ENCODE peak calls at places on chromosome 14, in eight cellular contexts. V is lung microvascular endothelial cell; S is myocyte; N is substantia nigra; W is astrocyte of the cerebellum; B is fibroblast of the aortic adventitia; G is stimulated activated CD4-positive, alpha-beta T cell treated with anti-CD3 and anti-CD28 coated beads, Interleukin-12 subunit alpha, Interleukin-12 subunit beta, amount 100 ng/mL, for 4 hours; R is iPS-NIHi11. E is an unnamed sample.

GRCh38 chr14:105646175-105646574 is 119.8 kb downstream of the TMEM121 start:
- DNase-seq in N (no peak), G (no peak), R (no peak), W (no peak), B (no peak), V (no peak), S (no peak), E (peak)

GRCh38 chr14:64704743-64705405 is 650 bp downstream of the PLEKHG3 start:
- DNase-seq in V (no peak), G (peak), W (no peak), N (no peak), B (no peak), R (no peak), S (no peak), E (no peak)

GRCh38 chr14:84420236-84420635 is 1109.7 kb upstream of the FLRT2 start:
- DNase-seq in W (no peak), R (no peak), V (no peak), G (no peak), N (no peak), S (no peak), B (no peak), E (no peak)

GRCh38 chr14:75991753-75992152 is 6.2 kb downstream of the IFT43 start:
- DNase-seq in S (peak), N (no peak), V (no peak), R (no peak), B (peak), G (no peak), W (no peak), E (no peak)

GRCh38 chr14:50040401-50040775 is 76.0 kb downstream of the VCPKMT start:
- DNase-seq in B (peak), N (no peak), W (peak), R (no peak), V (peak), S (peak), G (no peak), E (no peak)

GRCh38 chr14:90534091-90534837 is 137.4 kb downstream of the CALM1 start:
- DNase-seq in R (no peak), N (no peak), B (no peak), V (no peak), G (no peak), W (peak), S (peak), E (no peak)

GRCh38 chr14:104586832-104587620 is 7.5 kb downstream of the C14orf180 start:
- DNase-seq in B (no peak), W (no peak), G (no peak), V (no peak), S (peak), R (no peak), N (peak), E (no peak)

GRCh38 chr14:99910337-99911268 is 117.4 kb downstream of the EML1 start:
- DNase-seq in N (no peak), B (peak), S (peak), V (peak), W (peak), G (no peak), R (no peak), E (no peak)

GRCh38 chr14:95255013-95255412 is 64.7 kb downstream of the CLMN start:
- DNase-seq in V (no peak), W (no peak), R (no peak), N (no peak), G (no peak), S (no peak), B (no peak), E (no peak)

GRCh38 chr14:38073641-38074040 is 134.1 kb upstream of the SSTR1 start:
- DNase-seq in N (no peak), G (no peak), B (no peak), R (no peak), V (no peak), S (peak), W (no peak), E (no peak)

GRCh38 chr14:35855886-35856481 is 29.8 kb downstream of the BRMS1L start:
- DNase-seq in N (no peak), B (no peak), G (no peak), R (no peak), S (peak), W (peak), V (no peak), E (no peak)

GRCh38 chr14:101593411-101594181 is 32.3 kb downstream of the DIO3 start:
- DNase-seq in G (no peak), W (no peak), R (peak), N (no peak), B (no peak), V (no peak), S (no peak), E (no peak)

GRCh38 chr14:24425704-24426103 is 3.8 kb downstream of the CBLN3 start:
- DNase-seq in G (no peak), S (peak), B (peak), N (no peak), R (no peak), W (no peak), V (peak), E (no peak)

GRCh38 chr14:103156733-103157411 is 33.6 kb downstream of the TNFAIP2 start:
- DNase-seq in S (no peak), V (no peak), B (no peak), W (no peak), G (no peak), N (no peak), R (peak), E (no peak)

GRCh38 chr14:21653331-21653885 is at the start of gene OR4E2:
- DNase-seq in G (no peak), R (no peak), S (no peak), V (no peak), B (no peak), N (no peak), W (no peak), E (no peak)

GRCh38 chr14:99521176-99522024 is 40.2 kb downstream of the CCNK start:
- DNase-seq in R (no peak), W (no peak), G (no peak), S (no peak), V (no peak), B (no peak), N (no peak), E (peak)